ENCODE peak calls at places on chromosomes 11 and 22, in five cellular contexts. L, B, N, E and U are unnamed samples.
A peak's percentile ranks its signal among the peaks of the same experiment; 100 is the strongest.

GRCh38 chr11:65554842-65555395 is 3.2 kb downstream of the LTBP3 start:
- DNase-seq in B (no peak), E (no peak), L (no peak), N (no peak), U (no peak)

GRCh38 chr11:64021742-64022067 is 14.0 kb upstream of the FLRT1 start:
- DNase-seq in E (no peak), L (no peak), N (no peak), B (no peak), U (no peak)

GRCh38 chr11:126595560-126595959 is 240.1 kb downstream of the ST3GAL4 start:
- DNase-seq in E (no peak), B (no peak), N (no peak), L (no peak), U (no peak)

GRCh38 chr11:68854273-68854958 is 12.7 kb upstream of the CPT1A start:
- DNase-seq in E (no peak), L (no peak), N (no peak), B (no peak), U (no peak)

GRCh38 chr22:32745251-32745995 is 56.1 kb upstream of the TIMP3 start:
- DNase-seq in L (peak; percentile 74), N (no peak), E (no peak), B (no peak), U (no peak)

GRCh38 chr11:123194308-123195181 is 503 bp downstream of the CLMP start:
- DNase-seq in N (peak; percentile 9), L (no peak), B (no peak), E (no peak), U (no peak)

GRCh38 chr11:45541693-45542434 is 123.6 kb downstream of the CHST1 start:
- DNase-seq in N (no peak), L (no peak), E (no peak), B (no peak), U (no peak)

GRCh38 chr22:22400099-22400498 is 108.4 kb downstream of the ZNF280B start:
- DNase-seq in L (no peak), N (no peak), B (no peak), E (no peak), U (no peak)

GRCh38 chr11:16392646-16393045 is 36.3 kb upstream of the SOX6 start:
- DNase-seq in N (no peak), E (no peak), B (no peak), L (no peak), U (no peak)

GRCh38 chr22:19959043-19959586 is 17.5 kb upstream of the TXNRD2 start:
- DNase-seq in L (peak; percentile 84), N (no peak), B (no peak), E (no peak), U (no peak)

GRCh38 chr22:31126869-31127175 is 4.1 kb downstream of the INPP5J start:
- DNase-seq in E (no peak), B (no peak), L (no peak), N (no peak), U (no peak)